ENCODE peak calls at places on chromosomes 12 and 14, in four cellular contexts. One of them, this sample, is unnamed.

GRCh38 chr12:112261559-112261958 is 120.7 kb downstream of the HECTD4 start:
- DNase-seq in body of pancreas: no peak
- DNase-seq in fibroblast of mammary gland: no peak
- DNase-seq in CD4-positive, alpha-beta T cell: no peak
- DNase-seq in this sample: no peak

GRCh38 chr12:121580959-121581680 is at the start of gene KDM2B:
- DNase-seq in body of pancreas: peak; percentile 56
- DNase-seq in CD4-positive, alpha-beta T cell: peak; percentile 39
- DNase-seq in fibroblast of mammary gland: peak; percentile 61
- DNase-seq in this sample: no peak

GRCh38 chr12:88763536-88764100 is 183.3 kb upstream of the KITLG start:
- DNase-seq in body of pancreas: no peak
- DNase-seq in fibroblast of mammary gland: peak; percentile 8
- DNase-seq in CD4-positive, alpha-beta T cell: no peak
- DNase-seq in this sample: no peak

GRCh38 chr12:38912116-38912515 is 6.7 kb upstream of the CPNE8 start:
- DNase-seq in fibroblast of mammary gland: no peak
- DNase-seq in CD4-positive, alpha-beta T cell: no peak
- DNase-seq in body of pancreas: no peak
- DNase-seq in this sample: no peak

GRCh38 chr14:79325557-79325956 is 885.7 kb downstream of the DIO2 start:
- DNase-seq in body of pancreas: no peak
- DNase-seq in fibroblast of mammary gland: no peak
- DNase-seq in CD4-positive, alpha-beta T cell: no peak
- DNase-seq in this sample: no peak

GRCh38 chr14:33019346-33019745 is 80.7 kb downstream of the NPAS3 start:
- DNase-seq in body of pancreas: no peak
- DNase-seq in fibroblast of mammary gland: no peak
- DNase-seq in CD4-positive, alpha-beta T cell: no peak
- DNase-seq in this sample: no peak

GRCh38 chr14:60222820-60223219 is 26.2 kb upstream of the PPM1A start:
- DNase-seq in fibroblast of mammary gland: no peak
- DNase-seq in body of pancreas: peak; percentile 71
- DNase-seq in CD4-positive, alpha-beta T cell: no peak
- DNase-seq in this sample: no peak

GRCh38 chr12:63496654-63497053 is 171.6 kb downstream of the DPY19L2 start:
- DNase-seq in body of pancreas: no peak
- DNase-seq in fibroblast of mammary gland: no peak
- DNase-seq in CD4-positive, alpha-beta T cell: no peak
- DNase-seq in this sample: no peak

GRCh38 chr12:52681551-52682380 is 1.6 kb upstream of the KRT1 start:
- DNase-seq in body of pancreas: no peak
- DNase-seq in fibroblast of mammary gland: no peak
- DNase-seq in CD4-positive, alpha-beta T cell: peak; percentile 53
- DNase-seq in this sample: no peak

GRCh38 chr12:24754690-24755638 is 193.9 kb downstream of the BCAT1 start:
- DNase-seq in body of pancreas: no peak
- DNase-seq in CD4-positive, alpha-beta T cell: no peak
- DNase-seq in fibroblast of mammary gland: peak; percentile 92
- DNase-seq in this sample: no peak

GRCh38 chr14:21860172-21860571 is 186.6 kb upstream of the OR4E1 start:
- DNase-seq in CD4-positive, alpha-beta T cell: no peak
- DNase-seq in body of pancreas: no peak
- DNase-seq in fibroblast of mammary gland: peak; percentile 29
- DNase-seq in this sample: no peak

GRCh38 chr12:51281202-51281924 is 11.1 kb upstream of the SMAGP start:
- DNase-seq in CD4-positive, alpha-beta T cell: no peak
- DNase-seq in fibroblast of mammary gland: peak; percentile 47
- DNase-seq in body of pancreas: no peak
- DNase-seq in this sample: no peak

GRCh38 chr14:72741836-72742681 is 151.8 kb downstream of the DPF3 start:
- DNase-seq in CD4-positive, alpha-beta T cell: no peak
- DNase-seq in fibroblast of mammary gland: no peak
- DNase-seq in body of pancreas: no peak
- DNase-seq in this sample: no peak

GRCh38 chr12:106173442-106173841 is 34.7 kb upstream of the NUAK1 start:
- DNase-seq in CD4-positive, alpha-beta T cell: no peak
- DNase-seq in fibroblast of mammary gland: no peak
- DNase-seq in body of pancreas: no peak
- DNase-seq in this sample: no peak

GRCh38 chr14:64683264-64683663 is 21.0 kb upstream of the PLEKHG3 start:
- DNase-seq in body of pancreas: no peak
- DNase-seq in CD4-positive, alpha-beta T cell: no peak
- DNase-seq in fibroblast of mammary gland: no peak
- DNase-seq in this sample: no peak

GRCh38 chr12:113142173-113142885 is 6.8 kb upstream of the RASAL1 start:
- DNase-seq in body of pancreas: peak; percentile 86
- DNase-seq in fibroblast of mammary gland: no peak
- DNase-seq in CD4-positive, alpha-beta T cell: no peak
- DNase-seq in this sample: peak; percentile 81

GRCh38 chr12:100458191-100458590 is 15.5 kb upstream of the NR1H4 start:
- DNase-seq in CD4-positive, alpha-beta T cell: no peak
- DNase-seq in body of pancreas: no peak
- DNase-seq in fibroblast of mammary gland: no peak
- DNase-seq in this sample: no peak

GRCh38 chr12:124720019-124720686 is 143.5 kb downstream of the SCARB1 start:
- DNase-seq in CD4-positive, alpha-beta T cell: no peak
- DNase-seq in fibroblast of mammary gland: peak; percentile 88
- DNase-seq in body of pancreas: no peak
- DNase-seq in this sample: peak; percentile 69
- TF ChIP-seq CTCF in CD4-positive, alpha-beta T cell: no peak
- TF ChIP-seq CTCF in fibroblast of mammary gland: peak; percentile 44
- TF ChIP-seq CTCF in body of pancreas: peak; percentile 16
- TF ChIP-seq CTCF in this sample: peak; percentile 31

DNA sequence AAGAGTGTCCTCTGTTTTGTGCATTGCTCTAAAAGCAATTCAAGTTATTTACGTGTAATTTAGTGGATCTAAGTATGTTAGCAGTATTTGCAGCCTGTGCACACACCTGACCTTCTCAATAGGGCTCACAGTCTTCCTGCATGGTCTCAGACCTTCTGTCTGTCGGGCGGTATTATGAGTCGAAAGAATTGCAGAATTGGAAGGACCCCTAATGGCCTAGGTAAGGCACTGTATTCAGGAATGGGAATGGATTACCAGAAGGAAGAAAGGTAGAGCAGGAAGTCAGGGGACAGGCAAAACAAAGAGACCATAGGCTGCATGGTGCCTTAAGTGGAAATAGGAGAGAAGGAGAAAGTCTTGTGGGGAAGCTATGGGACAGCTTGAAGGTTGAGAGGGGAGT is 341.6 kb downstream of the VRK1 start:
- DNase-seq in body of pancreas: no peak
- DNase-seq in CD4-positive, alpha-beta T cell: no peak
- DNase-seq in fibroblast of mammary gland: no peak
- DNase-seq in this sample: no peak
- TF ChIP-seq CTCF in body of pancreas: no peak
- TF ChIP-seq CTCF in CD4-positive, alpha-beta T cell: no peak
- TF ChIP-seq CTCF in fibroblast of mammary gland: no peak
- TF ChIP-seq CTCF in this sample: no peak

GRCh38 chr12:47078086-47078395 is 1.4 kb upstream of the PCED1B start:
- DNase-seq in body of pancreas: no peak
- DNase-seq in fibroblast of mammary gland: no peak
- DNase-seq in CD4-positive, alpha-beta T cell: no peak
- DNase-seq in this sample: no peak

GRCh38 chr12:47080725-47081502 is 1.2 kb upstream of the AMIGO2 start:
- DNase-seq in body of pancreas: peak; percentile 46
- DNase-seq in fibroblast of mammary gland: peak; percentile 59
- DNase-seq in CD4-positive, alpha-beta T cell: peak; percentile 47
- DNase-seq in this sample: peak; percentile 66

GRCh38 chr12:47078733-47079364 is 572 bp upstream of the PCED1B start:
- DNase-seq in fibroblast of mammary gland: no peak
- DNase-seq in CD4-positive, alpha-beta T cell: peak; percentile 51
- DNase-seq in body of pancreas: peak; percentile 34
- DNase-seq in this sample: no peak

GRCh38 chr12:47079894-47080724 is at the start of gene AMIGO2:
- DNase-seq in CD4-positive, alpha-beta T cell: peak; percentile 50
- DNase-seq in fibroblast of mammary gland: peak; percentile 46
- DNase-seq in body of pancreas: peak; percentile 46
- DNase-seq in this sample: no peak

GRCh38 chr12:47079365-47079893 is at the start of gene PCED1B:
- DNase-seq in CD4-positive, alpha-beta T cell: peak; percentile 70
- DNase-seq in body of pancreas: peak; percentile 83
- DNase-seq in fibroblast of mammary gland: peak; percentile 62
- DNase-seq in this sample: peak; percentile 57
- TF ChIP-seq CTCF in CD4-positive, alpha-beta T cell: peak; percentile 37
- TF ChIP-seq CTCF in body of pancreas: peak; percentile 64
- TF ChIP-seq CTCF in fibroblast of mammary gland: peak; percentile 34
- TF ChIP-seq CTCF in this sample: no peak

GRCh38 chr14:43651185-43651787 is 855.8 kb downstream of the FSCB start:
- DNase-seq in fibroblast of mammary gland: no peak
- DNase-seq in CD4-positive, alpha-beta T cell: no peak
- DNase-seq in body of pancreas: no peak
- DNase-seq in this sample: no peak

GRCh38 chr14:43651896-43652295 is 855.2 kb downstream of the FSCB start:
- DNase-seq in body of pancreas: no peak
- DNase-seq in fibroblast of mammary gland: no peak
- DNase-seq in CD4-positive, alpha-beta T cell: no peak
- DNase-seq in this sample: no peak

GRCh38 chr14:43649508-43649907 is 857.6 kb downstream of the FSCB start:
- DNase-seq in fibroblast of mammary gland: no peak
- DNase-seq in body of pancreas: no peak
- DNase-seq in CD4-positive, alpha-beta T cell: no peak
- DNase-seq in this sample: no peak

GRCh38 chr14:43647302-43647701 is 859.8 kb downstream of the FSCB start:
- DNase-seq in fibroblast of mammary gland: no peak
- DNase-seq in CD4-positive, alpha-beta T cell: no peak
- DNase-seq in body of pancreas: no peak
- DNase-seq in this sample: no peak
- TF ChIP-seq CTCF in fibroblast of mammary gland: no peak
- TF ChIP-seq CTCF in CD4-positive, alpha-beta T cell: no peak
- TF ChIP-seq CTCF in body of pancreas: no peak
- TF ChIP-seq CTCF in this sample: no peak

GRCh38 chr12:109346920-109347319 is 780 bp upstream of the MYO1H start:
- DNase-seq in body of pancreas: no peak
- DNase-seq in fibroblast of mammary gland: no peak
- DNase-seq in CD4-positive, alpha-beta T cell: no peak
- DNase-seq in this sample: no peak
- TF ChIP-seq CTCF in body of pancreas: no peak
- TF ChIP-seq CTCF in fibroblast of mammary gland: peak; percentile 13
- TF ChIP-seq CTCF in CD4-positive, alpha-beta T cell: no peak
- TF ChIP-seq CTCF in this sample: no peak

DNA sequence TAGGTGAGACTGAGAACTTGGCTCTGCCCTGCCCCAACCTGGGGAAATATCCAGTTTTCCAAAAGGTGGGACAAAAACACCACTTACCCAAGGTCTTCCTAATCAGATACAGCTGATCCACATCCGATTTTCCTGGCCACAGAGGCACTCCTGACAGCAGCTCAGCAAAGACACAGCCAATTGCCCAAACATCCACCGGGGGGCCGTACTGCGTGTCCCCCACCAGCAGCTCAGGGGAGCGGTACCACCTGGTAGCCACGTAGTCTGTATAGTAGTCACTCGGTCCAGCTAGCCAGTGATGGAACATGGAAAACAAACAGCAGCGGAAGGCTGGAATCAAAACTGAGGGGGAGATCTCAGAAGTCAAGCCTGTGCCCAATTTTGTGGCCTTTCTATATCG is 28.8 kb downstream of the DMAC2L start:
- DNase-seq in fibroblast of mammary gland: no peak
- DNase-seq in body of pancreas: no peak
- DNase-seq in CD4-positive, alpha-beta T cell: no peak
- DNase-seq in this sample: no peak
- TF ChIP-seq CTCF in fibroblast of mammary gland: no peak
- TF ChIP-seq CTCF in body of pancreas: no peak
- TF ChIP-seq CTCF in CD4-positive, alpha-beta T cell: no peak
- TF ChIP-seq CTCF in this sample: no peak

This sample was measured in CD14-positive monocyte.